ENCODE peak calls at places on chromosomes 5 and 9, in four cellular contexts. U, H, W and N are unnamed samples.
A peak's percentile ranks its signal among the peaks of the same experiment; 100 is the strongest.

GRCh38 chr5:176536132-176536901 is 885 bp downstream of the RNF44 start:
- DNase-seq in U (peak; percentile 87), H (peak; percentile 83), W (peak; percentile 71), N (peak; percentile 71)

GRCh38 chr5:96111080-96111756 is 149.6 kb upstream of the ELL2 start:
- DNase-seq in U (no peak), W (no peak), H (no peak), N (no peak)

GRCh38 chr9:14924821-14925220 is 14.6 kb upstream of the FREM1 start:
- DNase-seq in H (no peak), U (no peak), W (no peak), N (no peak)

GRCh38 chr9:132857601-132858342 is 20.3 kb downstream of the AK8 start:
- DNase-seq in W (no peak), H (no peak), U (no peak), N (no peak)

GRCh38 chr9:21252727-21253547 is 13.1 kb upstream of the IFNA14 start:
- DNase-seq in H (no peak), U (no peak), W (no peak), N (no peak)

GRCh38 chr9:114861922-114862605 is 56.2 kb upstream of the TNFSF15 start:
- DNase-seq in H (no peak), W (no peak), U (no peak), N (no peak)

GRCh38 chr9:137960496-137960895 is 82.9 kb downstream of the CACNA1B start:
- DNase-seq in W (no peak), H (no peak), U (no peak), N (no peak)

GRCh38 chr5:51187953-51188591 is 195.2 kb upstream of the ISL1 start:
- DNase-seq in W (no peak), U (no peak), H (no peak), N (no peak)

GRCh38 chr9:135304886-135305285 is 174.7 kb upstream of the PPP1R26 start:
- DNase-seq in H (no peak), W (no peak), U (no peak), N (no peak)

GRCh38 chr5:154801083-154801482 is 45.9 kb downstream of the LARP1 start:
- DNase-seq in H (no peak), W (no peak), U (no peak), N (no peak)

GRCh38 chr5:138177936-138178515 is 404 bp downstream of the BRD8 start:
- DNase-seq in H (no peak), W (peak; percentile 19), U (no peak), N (no peak)

GRCh38 chr9:124311283-124311682 is 53.5 kb downstream of the NEK6 start:
- DNase-seq in U (no peak), W (no peak), H (no peak), N (no peak)

GRCh38 chr5:9715891-9716335 is 85.8 kb upstream of the TAS2R1 start:
- DNase-seq in H (no peak), W (no peak), U (no peak), N (no peak)

GRCh38 chr5:171776747-171777419 is 8.7 kb upstream of the SMIM23 start:
- DNase-seq in H (no peak), W (no peak), U (no peak), N (no peak)
- H3K27ac ChIP-seq in H (no peak overlapping the region), W (no peak overlapping the region), U (no peak overlapping the region), N (no peak overlapping the region)

GRCh38 chr5:150431574-150431973 is 18.0 kb downstream of the RPS14 start:
- DNase-seq in W (no peak), H (no peak), U (no peak), N (no peak)

GRCh38 chr5:150436141-150436680 is 13.3 kb downstream of the RPS14 start:
- DNase-seq in U (peak; percentile 91), W (peak; percentile 86), H (peak; percentile 90), N (peak; percentile 79)

GRCh38 chr5:150438873-150439546 is 10.5 kb downstream of the RPS14 start:
- DNase-seq in H (no peak), W (no peak), U (no peak), N (no peak)

GRCh38 chr5:150431048-150431447 is 18.3 kb upstream of the CD74 start:
- DNase-seq in W (no peak), U (no peak), H (no peak), N (no peak)

DNA sequence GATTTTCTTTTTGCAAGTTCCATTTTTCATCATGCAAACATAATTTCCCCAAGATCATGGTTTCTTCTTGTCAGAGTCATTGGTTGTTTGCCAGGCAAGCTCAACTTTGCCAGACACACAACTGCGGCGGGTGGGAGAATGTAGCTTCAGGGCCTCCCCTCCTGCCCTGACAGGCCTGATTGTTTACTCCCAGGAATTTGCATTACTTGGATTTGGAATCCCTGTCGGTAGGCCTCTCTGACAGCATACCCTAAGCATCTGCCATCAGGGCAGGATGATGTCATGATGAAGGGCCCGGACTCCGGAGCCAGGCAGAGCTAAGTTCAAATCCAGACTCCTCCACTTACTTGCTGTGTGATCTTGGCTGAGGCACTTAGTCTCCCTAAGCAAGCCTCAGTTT is 15.0 kb downstream of the RPS14 start:
- DNase-seq in H (no peak), W (no peak), U (no peak), N (no peak)
- H3K27ac ChIP-seq in H (no peak overlapping the region), W (no peak overlapping the region), U (no peak overlapping the region), N (no peak overlapping the region)

GRCh38 chr5:93236807-93237421 is 344.1 kb downstream of the NR2F1-AS1 start:
- DNase-seq in U (no peak), H (no peak), W (no peak), N (no peak)
- H3K27ac ChIP-seq in U (no peak overlapping the region), H (no peak overlapping the region), W (no peak overlapping the region), N (no peak overlapping the region)

GRCh38 chr5:172857982-172858381 is 23.9 kb downstream of the ERGIC1 start:
- DNase-seq in W (no peak), H (no peak), U (no peak), N (no peak)

GRCh38 chr5:172854451-172854871 is 20.4 kb downstream of the ERGIC1 start:
- DNase-seq in H (peak; percentile 22), U (no peak), W (no peak), N (no peak)

GRCh38 chr5:172854958-172855357 is 20.9 kb downstream of the ERGIC1 start:
- DNase-seq in H (no peak), W (no peak), U (no peak), N (no peak)

GRCh38 chr5:172855597-172856292 is 21.7 kb downstream of the ERGIC1 start:
- DNase-seq in W (no peak), H (no peak), U (no peak), N (no peak)

GRCh38 chr5:172856336-172856735 is 22.3 kb downstream of the ERGIC1 start:
- DNase-seq in U (no peak), W (no peak), H (no peak), N (no peak)
- H3K27ac ChIP-seq in U (no peak overlapping the region), W (no peak overlapping the region), H (no peak overlapping the region), N (no peak overlapping the region)